ENCODE peak calls at places on chromosomes 6 and 20, in five cellular contexts. T is tibial artery, Y is H9, N is adrenal gland, O is heart right ventricle. K is an unnamed sample. For H3K4me1, the result is how much of the 10 kb centered on the place peaks cover.

GRCh38 chr20:34585019-34585418 is 26.5 kb downstream of the MAP1LC3A start:
- DNase-seq in T (no peak), Y (no peak), N (no peak), O (no peak), K (no peak)

GRCh38 chr20:36836591-36837329 is 39.2 kb upstream of the TLDC2 start:
- DNase-seq in T (no peak), Y (peak), N (peak), O (peak), K (peak)

GRCh38 chr20:4488407-4489339 is 233.0 kb upstream of the PRND start:
- DNase-seq in T (no peak), Y (no peak), N (no peak), O (no peak), K (no peak)

GRCh38 chr6:85923013-85923430 is 280.3 kb upstream of the SYNCRIP start:
- DNase-seq in T (no peak), Y (peak), N (peak), O (no peak), K (no peak)

GRCh38 chr6:28940859-28941680 is 17.3 kb upstream of the TRIM27 start:
- DNase-seq in T (peak), Y (peak), N (peak), O (peak), K (peak)

GRCh38 chr6:2899596-2899995 is 3.5 kb downstream of the SERPINB9 start:
- DNase-seq in T (no peak), Y (no peak), N (no peak), O (no peak), K (no peak)

GRCh38 chr6:112946051-112946450 is 598.9 kb downstream of the RFPL4B start:
- DNase-seq in T (no peak), Y (no peak), N (no peak), O (no peak), K (no peak)

GRCh38 chr6:69880570-69880969 is 14.2 kb downstream of the COL19A1 start:
- DNase-seq in T (no peak), Y (no peak), N (no peak), O (no peak), K (no peak)

GRCh38 chr20:13231031-13231752 is 10.1 kb downstream of the ISM1 start:
- DNase-seq in T (no peak), Y (no peak), N (no peak), O (no peak), K (no peak)

GRCh38 chr20:21184810-21185209 is 58.9 kb downstream of the KIZ start:
- DNase-seq in T (no peak), Y (no peak), N (no peak), O (no peak), K (no peak)

GRCh38 chr20:52103911-52104545 is 87.6 kb downstream of the ZFP64 start:
- DNase-seq in T (no peak), Y (peak), N (no peak), O (no peak), K (no peak)

GRCh38 chr6:82396964-82397761 is 33.5 kb downstream of the TPBG start:
- DNase-seq in T (no peak), Y (no peak), N (no peak), O (no peak), K (no peak)

GRCh38 chr20:14553774-14554524 is 216.5 kb upstream of the FLRT3 start:
- DNase-seq in T (no peak), Y (no peak), N (no peak), O (no peak), K (no peak)

GRCh38 chr6:102670756-102671155 is 1277.2 kb downstream of the GRIK2 start:
- DNase-seq in T (no peak), Y (no peak), N (no peak), O (no peak), K (no peak)

GRCh38 chr6:32439708-32440214 is at the start of gene HLA-DRA:
- DNase-seq in T (no peak), Y (peak), N (peak), O (no peak), K (no peak)

GRCh38 chr6:167226791-167227190 is 64.3 kb upstream of the UNC93A start:
- DNase-seq in T (no peak), Y (no peak), N (no peak), O (no peak), K (no peak)

GRCh38 chr20:54539521-54540046 is 64.2 kb downstream of the DOK5 start:
- DNase-seq in T (no peak), Y (no peak), N (no peak), O (no peak), K (no peak)

DNA sequence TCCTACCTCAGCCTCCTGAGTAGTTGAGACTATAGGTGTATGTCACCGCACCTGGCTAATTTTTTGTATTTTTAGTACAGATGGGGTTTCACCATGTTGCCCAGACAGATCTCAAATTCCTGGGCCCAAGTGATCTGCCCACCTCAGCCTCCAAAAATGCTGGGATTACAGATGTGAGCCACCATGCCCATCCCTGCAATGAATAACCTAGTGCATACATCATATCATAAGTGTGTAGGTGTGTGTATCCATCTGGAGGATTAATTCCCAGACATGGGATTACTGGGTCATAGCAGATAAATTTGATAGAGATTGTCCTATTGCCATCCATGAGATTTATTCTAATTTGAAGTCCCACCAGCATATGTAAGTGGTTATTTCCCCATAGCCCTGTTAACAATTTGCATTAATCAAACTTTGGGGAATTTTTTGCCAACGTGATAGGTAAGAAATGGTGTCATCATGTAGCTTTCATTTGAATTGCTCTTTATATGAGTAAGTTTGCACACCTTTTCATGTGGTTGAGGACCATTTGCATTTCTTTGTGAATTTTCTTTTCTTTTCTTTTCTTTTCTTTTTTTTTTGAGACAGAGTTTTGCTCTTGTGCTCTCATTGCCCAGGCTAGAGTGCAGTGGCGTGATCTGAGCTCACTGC is 29.9 kb upstream of the BACH2 start:
- DNase-seq in T (no peak), Y (no peak), N (no peak), O (no peak), K (no peak)
- H3K27ac ChIP-seq in T (no peak), Y (no peak), N (no peak), O (no peak), K (no peak)

DNA sequence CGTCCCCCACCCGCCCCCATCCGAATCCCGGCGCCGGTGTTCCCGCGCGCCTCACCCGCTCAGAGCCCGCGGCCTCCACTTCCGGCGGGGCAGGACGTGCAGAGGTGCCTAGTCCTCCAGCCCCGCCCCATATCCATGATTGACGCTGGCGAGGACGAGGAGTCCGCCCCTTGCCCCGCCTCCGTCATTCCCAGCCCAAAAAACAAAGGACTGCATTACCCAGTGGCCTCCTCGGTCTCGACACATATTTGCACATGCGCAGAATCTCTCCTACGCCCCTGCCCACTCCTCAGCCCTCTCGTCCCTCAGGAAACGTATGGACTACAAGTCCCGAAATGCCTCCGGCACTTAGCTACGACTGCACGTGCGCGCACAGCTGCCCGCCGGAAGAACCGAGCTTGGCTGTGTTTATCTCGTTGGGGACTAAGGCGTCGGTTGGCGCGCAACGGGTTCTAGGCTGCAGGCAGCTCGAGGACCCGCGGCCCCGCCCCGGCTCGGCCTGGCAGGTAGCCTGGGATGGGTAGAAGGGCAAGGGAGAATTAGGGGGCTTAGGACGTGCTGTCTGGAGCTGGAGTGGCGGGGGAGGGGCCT is at the start of the genes KLHDC3 and MEA1:
- DNase-seq in T (peak), Y (peak), N (peak), O (peak), K (peak)
- H3K4me1 ChIP-seq in T (under half), Y (under half), N (under half), O (under half), K (under half)

GRCh38 chr20:63543131-63543530 is 4.4 kb downstream of the SRMS start:
- DNase-seq in T (no peak), Y (no peak), N (no peak), O (no peak), K (no peak)

GRCh38 chr20:63540417-63541186 is 3.4 kb upstream of the PTK6 start:
- DNase-seq in T (no peak), Y (no peak), N (no peak), O (no peak), K (no peak)

GRCh38 chr20:63542696-63543095 is 4.9 kb downstream of the SRMS start:
- DNase-seq in T (no peak), Y (no peak), N (no peak), O (no peak), K (peak)

GRCh38 chr20:63541371-63541770 is 4.2 kb upstream of the PTK6 start:
- DNase-seq in T (no peak), Y (no peak), N (no peak), O (no peak), K (no peak)

DNA sequence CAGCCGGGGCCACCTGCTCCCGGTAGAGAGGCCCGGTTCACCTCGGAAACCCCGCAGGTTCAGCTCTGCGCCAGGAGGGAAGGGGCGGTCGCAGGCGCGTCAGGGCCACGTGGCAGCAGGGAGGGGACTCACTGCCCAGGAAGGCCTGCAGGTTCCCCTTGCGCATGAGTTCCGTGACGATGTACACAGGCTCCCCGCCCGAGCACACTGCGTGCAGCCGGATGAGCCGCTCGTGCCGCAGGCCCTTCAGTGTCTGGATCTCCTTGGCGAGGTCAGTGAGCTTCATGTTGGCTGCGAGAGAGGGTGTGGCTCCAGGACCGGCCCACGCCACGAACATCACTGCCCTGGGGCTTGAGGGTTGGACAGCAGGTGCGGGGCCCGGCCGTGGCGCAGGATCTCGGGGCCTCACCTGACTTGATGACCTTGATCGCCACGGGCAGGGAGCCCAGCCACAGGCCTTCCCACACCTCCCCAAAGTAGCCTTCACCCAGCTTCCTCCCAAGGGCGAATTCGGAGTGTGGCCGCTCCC is 4.9 kb upstream of the PTK6 start:
- DNase-seq in T (no peak), Y (no peak), N (peak), O (no peak), K (peak)
- H3K27ac ChIP-seq in T (no peak), Y (no peak), N (no peak), O (no peak), K (peak)

GRCh38 chr20:38133680-38134426 is 31.2 kb downstream of the TGM2 start:
- DNase-seq in T (peak), Y (no peak), N (no peak), O (no peak), K (no peak)
- H3K4me1 ChIP-seq in T (under half), Y (under half), N (under half), O (half or more), K (under half)

DNA sequence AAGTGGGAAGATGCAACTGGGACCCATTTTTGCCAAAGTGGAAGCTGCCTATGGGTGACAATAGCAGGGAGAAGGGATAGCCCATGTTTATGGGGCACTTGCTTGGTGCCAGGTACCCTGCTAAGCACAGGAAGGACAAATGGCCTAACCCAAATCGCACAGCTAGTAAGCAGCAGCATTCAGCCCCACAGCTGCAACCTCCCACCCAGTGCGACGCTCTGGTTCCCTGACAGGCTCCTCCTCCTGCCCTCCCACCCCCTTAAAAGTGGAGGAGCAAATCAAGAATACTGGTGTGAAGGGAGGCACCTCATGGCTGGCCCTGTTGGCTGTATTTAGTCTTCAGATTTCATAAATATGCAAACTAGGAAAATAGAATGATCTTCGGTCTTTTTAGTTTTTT is 76.2 kb downstream of the RIN2 start:
- DNase-seq in T (no peak), Y (no peak), N (no peak), O (no peak), K (no peak)
- H3K27ac ChIP-seq in T (no peak), Y (no peak), N (no peak), O (no peak), K (no peak)

DNA sequence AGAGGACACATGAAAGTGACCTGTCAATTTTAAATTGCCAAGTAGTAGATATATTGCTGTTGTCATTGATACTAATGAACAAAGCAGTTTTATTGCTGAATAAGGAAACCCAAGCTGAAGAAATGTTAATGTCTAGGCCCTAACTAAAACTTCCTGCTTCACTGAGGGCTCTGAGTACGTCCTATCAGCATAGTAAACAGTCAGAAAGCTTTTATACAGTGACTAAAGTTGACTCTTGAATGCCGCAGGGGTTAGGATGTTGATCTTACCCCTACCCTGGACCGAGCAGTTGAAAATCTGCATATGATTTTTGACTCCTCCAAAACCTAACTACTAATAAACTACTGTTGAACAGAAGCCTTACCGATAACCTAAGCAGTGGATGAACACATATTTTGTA is 149.0 kb downstream of the HIVEP2 start:
- DNase-seq in T (no peak), Y (no peak), N (no peak), O (no peak), K (no peak)
- H3K4me1 ChIP-seq in T (under half), Y (under half), N (under half), O (under half), K (under half)

GRCh38 chr6:161921602-161922400 is 647.9 kb upstream of the AGPAT4 start:
- DNase-seq in T (no peak), Y (no peak), N (no peak), O (no peak), K (no peak)
- H3K27ac ChIP-seq in T (no peak), Y (no peak), N (no peak), O (no peak), K (no peak)

DNA sequence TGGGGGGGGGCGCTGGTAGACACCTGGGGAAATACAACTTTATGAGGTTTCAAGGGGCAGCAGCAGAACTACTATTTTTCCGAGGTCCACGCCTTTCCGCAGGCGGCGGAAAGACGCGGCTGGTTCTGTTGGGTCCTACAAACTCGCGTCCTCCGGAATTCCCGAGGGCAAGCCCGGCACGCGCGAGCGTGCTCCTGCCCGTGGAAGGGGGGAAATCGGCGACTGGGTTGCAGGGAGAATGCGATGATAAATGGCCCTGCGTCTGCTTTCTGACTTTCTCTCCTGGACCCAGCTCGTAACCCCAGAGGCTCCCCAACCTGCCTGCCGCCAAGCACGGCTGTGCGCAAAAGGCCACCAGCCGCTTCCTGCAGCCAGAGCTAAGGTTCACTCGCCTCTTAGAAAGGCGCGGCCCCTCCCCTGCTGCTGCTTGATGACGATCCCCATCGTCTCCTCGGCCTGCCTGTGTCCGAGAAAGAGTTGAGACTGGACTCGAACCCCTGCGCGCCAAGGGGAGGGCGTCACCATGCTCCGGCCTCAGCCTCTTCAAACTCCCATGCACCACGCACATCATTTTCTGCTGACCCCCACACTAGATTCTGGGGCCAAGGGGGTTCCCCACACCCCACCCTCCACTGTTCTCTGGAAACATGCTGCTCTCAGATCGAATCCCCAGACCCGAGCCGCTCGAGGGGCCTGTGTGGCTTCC is 6.7 kb downstream of the FOXA2 start:
- DNase-seq in T (no peak), Y (peak), N (no peak), O (no peak), K (peak)
- H3K4me1 ChIP-seq in T (under half), Y (under half), N (under half), O (under half), K (under half)

GRCh38 chr20:31868853-31869672 is 1.3 kb downstream of the DUSP15 start:
- DNase-seq in T (no peak), Y (no peak), N (no peak), O (no peak), K (no peak)

GRCh38 chr20:31864521-31865400 is 5.6 kb downstream of the DUSP15 start:
- DNase-seq in T (no peak), Y (no peak), N (no peak), O (no peak), K (no peak)

GRCh38 chr20:31866221-31866620 is 4.1 kb downstream of the DUSP15 start:
- DNase-seq in T (no peak), Y (no peak), N (no peak), O (no peak), K (no peak)

GRCh38 chr20:31869673-31869941 is 720 bp downstream of the DUSP15 start:
- DNase-seq in T (no peak), Y (no peak), N (no peak), O (no peak), K (no peak)

GRCh38 chr20:31867011-31867410 is 3.3 kb downstream of the DUSP15 start:
- DNase-seq in T (no peak), Y (no peak), N (no peak), O (no peak), K (no peak)
- H3K27ac ChIP-seq in T (no peak), Y (no peak), N (no peak), O (no peak), K (no peak)

DNA sequence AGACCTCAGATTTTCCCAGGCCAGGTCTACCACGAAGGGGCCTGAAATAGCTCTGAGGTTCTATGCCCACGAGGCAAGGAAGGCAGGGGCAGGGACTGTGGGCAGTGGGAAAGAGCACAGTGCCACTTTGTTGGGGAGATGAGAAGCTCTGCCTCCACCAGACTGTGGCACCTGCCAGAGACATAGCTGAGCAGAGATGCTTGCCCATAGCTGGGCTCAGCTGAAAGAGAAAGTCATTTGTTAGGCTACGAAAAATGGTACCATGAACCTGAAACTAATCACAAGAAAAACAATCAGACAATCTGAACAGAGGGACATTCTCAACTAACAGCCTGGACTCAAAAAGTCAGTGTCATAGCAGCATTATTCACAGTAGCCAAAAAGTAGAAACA is 32.9 kb upstream of the TCP11 start:
- DNase-seq in T (no peak), Y (no peak), N (no peak), O (no peak), K (no peak)
- H3K4me1 ChIP-seq in T (under half), Y (under half), N (under half), O (under half), K (under half)